ENCODE peak calls at places on chromosomes 16 and 17, in four cellular contexts. I is tibial nerve, T is esophagus muscularis mucosa, S is SK-N-SH. C is an unnamed sample. For H3K4me1 and H3K36me3, the result is how much of the 10 kb centered on the place peaks cover.

GRCh38 chr17:60641810-60642220 is 35.8 kb upstream of the BCAS3 start:
- DNase-seq in S (peak), T (no peak), I (no peak), C (peak)

GRCh38 chr17:68290268-68290954 is 516 bp downstream of the SLC16A6 start:
- DNase-seq in S (peak), I (no peak), T (no peak), C (peak)

GRCh38 chr16:53056528-53056881 is 1.7 kb downstream of the CHD9 start:
- DNase-seq in I (no peak), S (no peak), T (no peak), C (no peak)

GRCh38 chr17:16428098-16428882 is 12.9 kb downstream of the TRPV2 start:
- DNase-seq in I (no peak), S (peak), T (no peak), C (peak)

GRCh38 chr17:33291248-33292183 is 1.6 kb downstream of the ASIC2 start:
- DNase-seq in T (no peak), I (no peak), S (peak), C (no peak)

GRCh38 chr17:70041061-70041460 is 34.0 kb upstream of the KCNJ16 start:
- DNase-seq in S (no peak), I (no peak), T (no peak), C (no peak)

GRCh38 chr17:18877104-18877503 is 19.2 kb downstream of the PRPSAP2 start:
- DNase-seq in S (no peak), I (no peak), T (no peak), C (no peak)

GRCh38 chr16:68298907-68299515 is 11.7 kb downstream of the SLC7A6OS start:
- DNase-seq in I (peak), T (no peak), S (no peak), C (peak)

GRCh38 chr17:41442772-41443171 is 2.0 kb upstream of the KRT38 start:
- DNase-seq in I (no peak), S (no peak), T (no peak), C (no peak)

GRCh38 chr17:75844530-75845057 is 390 bp upstream of the UNC13D start:
- DNase-seq in S (peak), T (no peak), I (no peak), C (peak)

GRCh38 chr17:59479141-59479540 is 86.3 kb upstream of the DHX40 start:
- DNase-seq in I (no peak), T (no peak), S (no peak), C (no peak)

GRCh38 chr16:46996391-46996790 is 22.9 kb upstream of the DNAJA2 start:
- DNase-seq in T (no peak), I (no peak), S (no peak), C (no peak)

GRCh38 chr16:23222929-23223328 is 40.4 kb downstream of the SCNN1G start:
- DNase-seq in S (no peak), I (no peak), T (no peak), C (peak)

GRCh38 chr16:89417352-89417751 is 73.0 kb downstream of the ANKRD11 start:
- DNase-seq in S (no peak), T (no peak), I (no peak), C (no peak)

GRCh38 chr16:89411335-89411850 is 79.0 kb downstream of the ANKRD11 start:
- DNase-seq in T (no peak), I (no peak), S (no peak), C (no peak)

GRCh38 chr16:89412811-89413210 is 77.5 kb downstream of the ANKRD11 start:
- DNase-seq in T (no peak), S (peak), I (no peak), C (no peak)

GRCh38 chr16:89410794-89411309 is 79.5 kb downstream of the ANKRD11 start:
- DNase-seq in I (peak), T (no peak), S (peak), C (peak)

DNA sequence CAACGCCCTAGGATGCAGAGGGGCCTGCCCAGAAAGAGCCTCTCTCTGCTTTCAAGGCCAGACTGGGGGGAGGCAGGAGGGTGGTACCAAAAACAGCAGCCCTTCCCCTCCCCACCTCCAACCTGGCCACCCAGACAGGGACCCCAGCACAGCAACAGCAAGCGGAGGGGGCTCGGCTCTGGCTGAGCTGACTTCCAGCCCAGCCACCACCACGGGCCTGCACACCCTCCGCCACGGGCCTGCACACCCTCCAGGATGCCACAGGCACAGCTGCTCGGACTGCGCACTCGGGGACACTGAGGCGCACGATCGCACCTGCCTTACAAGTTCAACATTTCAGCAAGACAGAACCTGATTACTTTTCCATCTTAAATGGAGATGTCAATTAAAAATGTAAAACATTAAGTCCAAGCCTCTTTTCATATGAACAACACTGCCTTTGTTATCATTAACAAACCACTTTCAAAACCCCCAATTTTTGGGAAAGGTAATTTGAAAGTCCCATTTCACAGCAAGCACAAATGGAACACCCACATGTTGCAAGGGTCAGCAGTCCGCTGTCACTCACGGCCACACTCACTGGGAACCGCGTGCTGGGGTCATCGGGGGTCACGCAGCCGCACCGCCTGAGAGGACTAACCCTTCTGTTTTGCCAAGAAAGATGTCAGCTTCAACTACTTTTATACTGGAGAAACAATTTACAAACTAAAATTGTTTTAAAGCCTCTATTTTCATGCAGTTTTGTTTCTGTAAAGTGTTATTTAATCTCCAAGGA is 76.4 kb downstream of the ANKRD11 start:
- DNase-seq in S (no peak), I (no peak), T (no peak), C (no peak)
- H3K4me1 ChIP-seq in S (under half), I (half or more), T (half or more), C (under half)

GRCh38 chr16:2079991-2080390 is 32.2 kb downstream of the TSC2 start:
- DNase-seq in S (no peak), T (no peak), I (no peak), C (no peak)
- H3K36me3 ChIP-seq in S (under half), T (half or more), I (half or more), C (under half)

GRCh38 chr17:29292071-29292991 is 1.6 kb downstream of the NUFIP2 start:
- DNase-seq in S (peak), I (peak), T (no peak), C (peak)

GRCh38 chr17:29293890-29294579 is at the start of gene NUFIP2:
- DNase-seq in T (peak), S (peak), I (peak), C (peak)

GRCh38 chr17:29292992-29293889 is 707 bp downstream of the NUFIP2 start:
- DNase-seq in I (peak), S (peak), T (peak), C (peak)

GRCh38 chr17:29291163-29291752 is 2.7 kb downstream of the NUFIP2 start:
- DNase-seq in I (no peak), S (peak), T (no peak), C (no peak)

GRCh38 chr17:29289852-29290251 is 4.1 kb downstream of the NUFIP2 start:
- DNase-seq in T (no peak), S (no peak), I (no peak), C (no peak)
- H3K4me1 ChIP-seq in T (half or more), S (under half), I (under half), C (under half)

GRCh38 chr16:71288570-71288889 is 672 bp downstream of the CMTR2 start:
- DNase-seq in I (no peak), T (no peak), S (no peak), C (no peak)

GRCh38 chr16:71289732-71290062 is 495 bp upstream of the CMTR2 start:
- DNase-seq in S (no peak), I (no peak), T (no peak), C (no peak)

GRCh38 chr16:71288890-71289731 is at the start of gene CMTR2:
- DNase-seq in S (peak), T (peak), I (peak), C (peak)

GRCh38 chr16:71287903-71288302 is 1.3 kb downstream of the CMTR2 start:
- DNase-seq in T (no peak), S (no peak), I (no peak), C (no peak)

GRCh38 chr16:71287454-71287853 is 1.7 kb downstream of the CMTR2 start:
- DNase-seq in T (no peak), I (no peak), S (no peak), C (no peak)
- H3K36me3 ChIP-seq in T (under half), I (under half), S (under half), C (under half)

GRCh38 chr17:57889892-57890856 is 40.3 kb upstream of the MRPS23 start:
- DNase-seq in S (peak), I (no peak), T (no peak), C (peak)
- H3K4me1 ChIP-seq in S (under half), I (under half), T (half or more), C (under half)

GRCh38 chr17:3955373-3955978 is 8.8 kb downstream of the ATP2A3 start:
- DNase-seq in T (no peak), I (no peak), S (peak), C (no peak)
- H3K36me3 ChIP-seq in T (under half), I (under half), S (under half), C (under half)

DNA sequence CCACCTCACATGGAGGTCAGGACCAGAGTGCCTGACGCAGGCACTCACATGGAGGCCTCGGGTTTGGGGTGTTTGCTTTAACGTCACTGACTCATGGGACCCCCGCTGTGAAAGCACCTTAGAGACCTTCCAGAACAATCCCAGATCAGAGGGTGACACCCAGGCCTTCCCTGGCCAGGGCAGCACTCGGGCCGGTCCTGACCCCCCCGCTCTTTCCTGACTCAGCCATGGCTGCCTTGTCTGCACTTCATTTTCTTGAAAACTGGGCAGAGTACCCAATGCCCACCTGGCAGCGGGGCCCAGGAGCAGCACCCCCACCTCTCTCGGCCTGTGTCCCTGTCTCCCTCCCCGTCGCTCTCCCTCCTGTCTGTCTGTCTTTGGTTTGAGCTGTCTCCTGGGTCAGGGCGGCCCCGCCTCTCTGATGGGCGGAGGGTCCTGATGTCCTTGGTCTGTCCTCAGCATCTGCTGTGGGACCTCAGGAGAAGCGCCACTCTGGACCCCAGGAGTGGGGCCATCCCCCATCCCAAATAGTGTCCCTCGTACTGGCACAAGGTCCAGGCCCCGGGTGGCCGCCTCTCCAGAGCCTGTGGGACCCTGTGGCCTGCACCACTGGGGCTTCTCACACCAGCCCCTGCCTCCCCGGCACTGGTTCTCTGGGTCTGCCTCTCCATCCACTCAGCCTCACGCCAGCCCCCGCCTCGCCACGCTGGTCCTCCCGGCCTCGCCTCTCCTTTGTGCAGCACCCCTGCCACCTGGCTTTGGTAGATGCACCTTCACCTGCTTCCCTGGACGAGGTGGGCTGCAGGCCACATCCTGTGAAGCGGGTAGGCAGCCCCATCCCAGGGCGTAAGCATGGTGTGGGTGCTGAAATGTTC is 55.9 kb upstream of the ZNF469 start:
- DNase-seq in S (no peak), I (no peak), T (no peak), C (no peak)
- H3K4me1 ChIP-seq in S (under half), I (under half), T (under half), C (under half)

DNA sequence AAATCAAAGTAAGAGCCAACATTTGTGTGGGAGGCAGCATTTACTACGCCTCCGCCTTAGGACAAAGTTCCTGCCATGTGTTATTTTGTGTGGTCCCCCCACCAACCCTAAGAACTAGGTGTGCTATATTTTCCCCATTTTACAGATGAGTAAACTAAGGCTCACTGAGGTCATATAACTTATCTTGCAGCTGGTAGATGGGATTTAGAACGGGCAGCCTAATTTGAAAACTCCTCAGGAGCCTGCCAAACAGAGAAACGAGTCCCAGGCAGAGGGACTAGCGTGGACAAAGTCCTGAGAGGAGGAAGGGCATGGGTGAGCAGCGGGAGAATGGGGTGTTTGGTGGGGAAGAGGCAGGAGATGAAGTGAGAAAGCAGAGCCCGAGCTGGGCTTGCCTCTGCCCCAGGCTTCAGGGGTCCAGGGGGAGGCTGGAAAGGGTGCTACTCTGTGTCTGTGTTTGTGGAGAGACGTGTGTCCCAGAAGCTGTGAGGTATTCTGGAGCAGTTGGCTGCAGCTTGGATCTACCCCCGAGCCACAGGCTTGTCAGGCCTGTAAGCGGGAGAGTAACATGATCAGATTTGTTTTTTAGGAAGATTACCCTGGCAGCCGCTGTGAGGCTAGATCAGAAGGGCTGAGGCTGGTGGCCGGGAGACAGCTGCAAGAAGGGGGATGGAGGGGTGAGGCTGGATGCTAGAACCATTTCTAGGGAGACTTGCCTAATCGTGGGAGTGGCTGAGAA is 5.0 kb downstream of the MLLT6 start:
- DNase-seq in T (no peak), I (no peak), S (no peak), C (no peak)
- H3K36me3 ChIP-seq in T (half or more), I (half or more), S (under half), C (under half)

GRCh38 chr17:50692448-50693040 is 15.2 kb downstream of the ANKRD40 start:
- DNase-seq in T (no peak), I (no peak), S (no peak), C (no peak)
- H3K4me1 ChIP-seq in T (half or more), I (under half), S (under half), C (half or more)

GRCh38 chr16:56399047-56399446 is 26.3 kb downstream of the AMFR start:
- DNase-seq in T (no peak), I (no peak), S (no peak), C (no peak)
- H3K36me3 ChIP-seq in T (under half), I (half or more), S (half or more), C (under half)